ENCODE peak calls at places on chromosomes 1 and 21, in four cellular contexts. One of them, this sample, is unnamed.

GRCh38 chr1:205488074-205488723 is 16.3 kb upstream of the CDK18 start:
- DNase-seq in AG09319: peak; percentile 12
- DNase-seq in heart right ventricle: peak; percentile 55
- DNase-seq in OCI-LY7: peak; percentile 79
- DNase-seq in this sample: no peak

GRCh38 chr1:46221749-46222148 is 18.6 kb downstream of the LURAP1 start:
- DNase-seq in heart right ventricle: no peak
- DNase-seq in AG09319: no peak
- DNase-seq in OCI-LY7: no peak
- DNase-seq in this sample: no peak

GRCh38 chr1:77322061-77322900 is 40.5 kb downstream of the AK5 start:
- DNase-seq in OCI-LY7: no peak
- DNase-seq in AG09319: peak; percentile 35
- DNase-seq in heart right ventricle: no peak
- DNase-seq in this sample: no peak

GRCh38 chr1:4219826-4220225 is 319.8 kb upstream of the C1orf174 start:
- DNase-seq in heart right ventricle: no peak
- DNase-seq in OCI-LY7: no peak
- DNase-seq in AG09319: no peak
- DNase-seq in this sample: no peak

GRCh38 chr1:155254228-155254713 is 1.0 kb downstream of the ENTREP3 start:
- DNase-seq in AG09319: no peak
- DNase-seq in OCI-LY7: no peak
- DNase-seq in heart right ventricle: no peak
- DNase-seq in this sample: no peak

GRCh38 chr1:99728494-99729235 is 37.8 kb downstream of the FRRS1 start:
- DNase-seq in heart right ventricle: peak; percentile 40
- DNase-seq in AG09319: no peak
- DNase-seq in OCI-LY7: peak; percentile 22
- DNase-seq in this sample: no peak

GRCh38 chr21:46661211-46661625 is 25.7 kb downstream of the PRMT2 start:
- DNase-seq in OCI-LY7: peak; percentile 55
- DNase-seq in heart right ventricle: peak; percentile 45
- DNase-seq in AG09319: peak; percentile 68
- DNase-seq in this sample: no peak

GRCh38 chr21:43716376-43717165 is 2.4 kb upstream of the PDXK start:
- DNase-seq in heart right ventricle: no peak
- DNase-seq in AG09319: no peak
- DNase-seq in OCI-LY7: peak; percentile 86
- DNase-seq in this sample: no peak

GRCh38 chr1:186183970-186184628 is 191.0 kb downstream of the TPR start:
- DNase-seq in OCI-LY7: no peak
- DNase-seq in heart right ventricle: no peak
- DNase-seq in AG09319: peak; percentile 24
- DNase-seq in this sample: no peak

GRCh38 chr21:42622284-42622683 is 31.1 kb upstream of the PDE9A start:
- DNase-seq in OCI-LY7: no peak
- DNase-seq in AG09319: no peak
- DNase-seq in heart right ventricle: no peak
- DNase-seq in this sample: no peak

GRCh38 chr1:119361205-119361604 is 7.4 kb upstream of the HAO2 start:
- DNase-seq in OCI-LY7: no peak
- DNase-seq in AG09319: no peak
- DNase-seq in heart right ventricle: no peak
- DNase-seq in this sample: no peak

GRCh38 chr1:48750089-48750488 is 26.6 kb downstream of the BEND5 start:
- DNase-seq in heart right ventricle: no peak
- DNase-seq in AG09319: no peak
- DNase-seq in OCI-LY7: peak; percentile 75
- DNase-seq in this sample: no peak

GRCh38 chr1:170377896-170378634 is 153.9 kb upstream of the GORAB start:
- DNase-seq in AG09319: peak; percentile 88
- DNase-seq in heart right ventricle: no peak
- DNase-seq in OCI-LY7: no peak
- DNase-seq in this sample: no peak

GRCh38 chr21:41751621-41752020 is 15.2 kb downstream of the RIPK4 start:
- DNase-seq in AG09319: no peak
- DNase-seq in heart right ventricle: no peak
- DNase-seq in OCI-LY7: no peak
- DNase-seq in this sample: no peak

GRCh38 chr1:100896481-100896982 is 642 bp downstream of the SLC30A7 start:
- DNase-seq in OCI-LY7: peak; percentile 64
- DNase-seq in heart right ventricle: peak; percentile 22
- DNase-seq in AG09319: no peak
- DNase-seq in this sample: no peak

GRCh38 chr1:67560580-67561285 is 124.3 kb upstream of the GADD45A start:
- DNase-seq in OCI-LY7: no peak
- DNase-seq in AG09319: no peak
- DNase-seq in heart right ventricle: no peak
- DNase-seq in this sample: no peak

GRCh38 chr1:20373764-20374163 is 83.1 kb downstream of the VWA5B1 start:
- DNase-seq in heart right ventricle: no peak
- DNase-seq in OCI-LY7: no peak
- DNase-seq in AG09319: no peak
- DNase-seq in this sample: no peak

GRCh38 chr1:70768211-70768610 is 279.4 kb downstream of the PTGER3 start:
- DNase-seq in AG09319: no peak
- DNase-seq in heart right ventricle: no peak
- DNase-seq in OCI-LY7: no peak
- DNase-seq in this sample: no peak

GRCh38 chr21:41927727-41928409 is 25.9 kb downstream of the C2CD2 start:
- DNase-seq in heart right ventricle: no peak
- DNase-seq in OCI-LY7: peak; percentile 63
- DNase-seq in AG09319: no peak
- DNase-seq in this sample: no peak

GRCh38 chr1:193069748-193070394 is 10.5 kb downstream of the RO60 start:
- DNase-seq in heart right ventricle: no peak
- DNase-seq in OCI-LY7: peak; percentile 38
- DNase-seq in AG09319: no peak
- DNase-seq in this sample: no peak
- TF ChIP-seq CTCF in heart right ventricle: no peak
- TF ChIP-seq CTCF in OCI-LY7: peak; percentile 79
- TF ChIP-seq CTCF in AG09319: peak; percentile 2
- TF ChIP-seq CTCF in this sample: peak; percentile 68

DNA sequence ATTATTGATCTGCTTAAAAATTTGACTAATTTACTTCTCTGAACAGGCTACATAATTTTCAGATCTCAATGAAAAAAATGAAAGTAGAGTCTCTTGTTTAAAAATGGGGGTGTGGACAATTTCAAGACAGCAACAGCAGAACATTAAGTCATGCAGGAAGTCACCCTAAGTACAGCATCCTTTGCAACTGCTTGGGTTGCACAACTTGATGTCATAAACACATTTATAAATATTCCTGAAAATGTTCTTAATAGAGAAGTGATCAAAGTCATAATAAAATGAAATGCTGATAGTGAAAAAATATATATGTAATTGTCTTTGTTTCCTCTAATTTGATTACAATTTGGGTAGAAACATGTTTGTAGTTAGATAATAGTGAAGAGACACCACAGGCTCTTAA is 79.3 kb downstream of the TNNI3K start:
- DNase-seq in AG09319: no peak
- DNase-seq in heart right ventricle: no peak
- DNase-seq in OCI-LY7: no peak
- DNase-seq in this sample: no peak
- TF ChIP-seq CTCF in AG09319: no peak
- TF ChIP-seq CTCF in heart right ventricle: no peak
- TF ChIP-seq CTCF in OCI-LY7: no peak
- TF ChIP-seq CTCF in this sample: no peak

GRCh38 chr1:19338323-19338762 is 26.2 kb downstream of the SLC66A1 start:
- DNase-seq in AG09319: no peak
- DNase-seq in OCI-LY7: no peak
- DNase-seq in heart right ventricle: no peak
- DNase-seq in this sample: no peak
- TF ChIP-seq CTCF in AG09319: peak; percentile 19
- TF ChIP-seq CTCF in OCI-LY7: no peak
- TF ChIP-seq CTCF in heart right ventricle: no peak
- TF ChIP-seq CTCF in this sample: peak; percentile 60

GRCh38 chr1:30242722-30243465 is 480.5 kb downstream of the MATN1 start:
- DNase-seq in AG09319: no peak
- DNase-seq in heart right ventricle: no peak
- DNase-seq in OCI-LY7: no peak
- DNase-seq in this sample: no peak

GRCh38 chr1:30241681-30242080 is 481.7 kb downstream of the MATN1 start:
- DNase-seq in heart right ventricle: no peak
- DNase-seq in OCI-LY7: no peak
- DNase-seq in AG09319: no peak
- DNase-seq in this sample: no peak

GRCh38 chr1:30242178-30242577 is 481.2 kb downstream of the MATN1 start:
- DNase-seq in heart right ventricle: no peak
- DNase-seq in AG09319: no peak
- DNase-seq in OCI-LY7: no peak
- DNase-seq in this sample: no peak

GRCh38 chr1:30248373-30248772 is 475.0 kb downstream of the MATN1 start:
- DNase-seq in heart right ventricle: no peak
- DNase-seq in OCI-LY7: no peak
- DNase-seq in AG09319: no peak
- DNase-seq in this sample: no peak

GRCh38 chr1:30244801-30245200 is 478.6 kb downstream of the MATN1 start:
- DNase-seq in AG09319: no peak
- DNase-seq in heart right ventricle: no peak
- DNase-seq in OCI-LY7: no peak
- DNase-seq in this sample: no peak
- TF ChIP-seq CTCF in AG09319: no peak
- TF ChIP-seq CTCF in heart right ventricle: no peak
- TF ChIP-seq CTCF in OCI-LY7: no peak
- TF ChIP-seq CTCF in this sample: no peak

DNA sequence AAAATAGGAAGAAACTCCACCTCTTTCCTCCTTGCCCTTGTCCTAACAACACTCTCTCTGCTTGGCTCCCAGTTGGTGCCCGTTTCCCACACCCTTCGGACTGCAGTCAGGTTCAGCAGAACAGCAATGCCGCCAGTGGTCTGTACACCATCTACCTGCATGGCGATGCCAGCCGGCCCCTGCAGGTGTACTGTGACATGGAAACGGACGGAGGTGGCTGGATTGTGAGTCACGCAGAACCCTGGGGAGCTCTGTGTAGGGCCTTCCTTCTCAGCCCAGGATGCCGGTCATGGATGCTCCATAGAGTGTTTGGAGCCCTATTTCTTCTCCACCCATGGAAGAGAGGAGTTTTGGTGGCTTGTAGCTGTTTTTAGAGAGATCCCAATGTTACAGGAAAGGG is 60.9 kb downstream of the TNN start:
- DNase-seq in OCI-LY7: no peak
- DNase-seq in AG09319: no peak
- DNase-seq in heart right ventricle: no peak
- DNase-seq in this sample: no peak
- TF ChIP-seq CTCF in OCI-LY7: no peak
- TF ChIP-seq CTCF in AG09319: no peak
- TF ChIP-seq CTCF in heart right ventricle: no peak
- TF ChIP-seq CTCF in this sample: no peak

DNA sequence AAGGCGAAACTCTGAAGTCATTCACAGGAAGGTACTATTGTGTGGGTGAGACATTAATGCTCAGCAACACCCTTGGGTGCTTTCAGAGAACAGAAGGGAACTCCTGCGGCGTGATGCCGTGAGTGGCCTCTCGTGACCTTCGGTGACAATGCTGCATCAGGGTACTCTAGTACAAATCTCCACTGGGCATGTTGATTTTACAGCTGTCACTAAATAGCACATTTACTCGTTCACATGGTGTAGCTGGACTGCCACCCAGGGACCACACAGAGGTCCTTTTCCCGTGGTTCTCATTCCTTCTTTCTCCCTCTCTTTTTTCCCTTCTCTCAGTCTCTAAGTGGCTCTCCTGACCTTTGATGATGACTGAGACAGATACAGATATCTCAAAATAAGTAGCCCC is 223.6 kb upstream of the FMN2 start:
- DNase-seq in OCI-LY7: no peak
- DNase-seq in heart right ventricle: no peak
- DNase-seq in AG09319: no peak
- DNase-seq in this sample: no peak
- TF ChIP-seq CTCF in OCI-LY7: no peak
- TF ChIP-seq CTCF in heart right ventricle: no peak
- TF ChIP-seq CTCF in AG09319: no peak
- TF ChIP-seq CTCF in this sample: no peak

DNA sequence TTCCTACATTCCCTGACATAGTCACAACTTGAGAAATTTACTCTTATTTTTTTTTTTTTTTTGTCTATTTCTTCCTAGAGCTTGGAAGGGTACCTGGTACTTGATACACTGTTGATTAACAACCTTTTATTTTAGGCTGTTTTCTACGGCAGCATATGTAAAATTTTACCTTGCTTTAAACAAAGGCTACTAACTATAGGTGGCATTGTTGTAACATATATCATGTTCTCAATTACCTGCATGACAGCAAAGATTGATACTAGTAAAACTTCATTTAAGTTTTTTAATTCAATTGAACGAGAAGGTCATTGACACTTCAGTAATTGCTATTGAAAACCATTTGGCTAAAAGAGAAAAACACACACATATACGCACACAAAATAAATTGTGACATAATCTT is 238.3 kb upstream of the ESRRG start:
- DNase-seq in AG09319: no peak
- DNase-seq in OCI-LY7: no peak
- DNase-seq in heart right ventricle: no peak
- DNase-seq in this sample: no peak
- TF ChIP-seq CTCF in AG09319: no peak
- TF ChIP-seq CTCF in OCI-LY7: peak; percentile 20
- TF ChIP-seq CTCF in heart right ventricle: no peak
- TF ChIP-seq CTCF in this sample: no peak

DNA sequence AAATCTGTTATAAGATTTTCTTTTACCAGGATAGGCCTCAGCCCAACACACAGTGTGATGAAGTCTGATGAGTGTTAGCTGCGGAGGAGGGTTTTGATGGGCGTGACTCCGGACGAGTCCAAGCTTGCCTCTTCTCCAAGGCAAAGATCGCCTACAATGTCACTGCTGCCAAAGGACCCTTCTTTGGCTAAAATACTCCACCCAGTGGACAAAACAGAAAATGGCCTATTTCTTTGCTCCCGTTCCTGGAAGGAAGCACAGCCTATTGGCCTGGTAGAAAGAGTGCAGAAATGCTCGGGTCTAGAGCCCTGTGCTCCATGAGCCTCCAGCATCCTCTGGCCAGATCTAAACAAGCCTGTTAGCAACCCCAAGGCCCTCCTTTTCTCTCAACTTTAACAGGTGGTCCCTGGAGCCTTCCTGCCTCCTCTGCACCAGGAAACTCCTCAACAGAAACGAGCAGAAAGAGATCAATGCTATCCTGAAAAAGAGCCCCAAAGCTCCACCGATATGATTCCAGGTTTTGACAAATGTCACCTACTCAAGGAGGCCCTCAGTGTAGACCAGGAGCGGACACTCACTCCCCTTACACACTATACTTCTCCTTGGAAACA is 3.4 kb upstream of the CASQ2 start:
- DNase-seq in OCI-LY7: peak; percentile 47
- DNase-seq in AG09319: peak; percentile 69
- DNase-seq in heart right ventricle: peak; percentile 77
- DNase-seq in this sample: no peak
- TF ChIP-seq CTCF in OCI-LY7: peak; percentile 76
- TF ChIP-seq CTCF in AG09319: peak; percentile 75
- TF ChIP-seq CTCF in heart right ventricle: peak; percentile 65
- TF ChIP-seq CTCF in this sample: peak; percentile 84

This sample was measured in type B pancreatic cell.